ENCODE peak calls at places on chromosomes 2 and 18, in ten cellular contexts. X is lower lobe of right lung; A is stimulated activated CD4-positive, alpha-beta T cell treated with anti-CD3 and anti-CD28 coated beads, Interleukin-1b, Interleukin-23, amount 100 ng/mL, for 48 hours; C is naive thymus-derived CD8-positive, alpha-beta T cell; R is activated naive CD8-positive, alpha-beta T cell treated with anti-CD3 and anti-CD28 coated beads for 36 hours; Q is SHP77; E is mucosa of descending colon; T is effector CD4-positive, alpha-beta T cell; S is HEK293T; Z is NCI-H1436. M is an unnamed sample.

GRCh38 chr2:99949530-99949929 is 192.9 kb downstream of the AFF3 start:
- DNase-seq in X (no peak), A (no peak), C (no peak), R (no peak), Q (no peak), E (no peak), T (no peak), S (no peak), Z (no peak), M (no peak)

GRCh38 chr18:73007195-73007934 is 139.6 kb upstream of the NETO1 start:
- DNase-seq in X (no peak), A (no peak), C (no peak), R (no peak), Q (no peak), E (no peak), T (no peak), S (no peak), Z (no peak), M (no peak)

GRCh38 chr2:177540293-177540692 is 147.7 kb downstream of the AGPS start:
- DNase-seq in X (no peak), A (no peak), C (no peak), R (no peak), Q (no peak), E (no peak), T (no peak), S (no peak), Z (no peak), M (no peak)

GRCh38 chr2:26376799-26377198 is 24.9 kb upstream of the DRC1 start:
- DNase-seq in X (no peak), A (no peak), C (no peak), R (no peak), Q (no peak), E (no peak), T (no peak), S (no peak), Z (no peak), M (no peak)

GRCh38 chr2:203936535-203936934 is at the start of gene ICOS:
- DNase-seq in X (no peak), A (no peak), C (no peak), R (peak), Q (no peak), E (no peak), T (peak), S (no peak), Z (no peak), M (no peak)

GRCh38 chr2:202455114-202455513 is 79.0 kb downstream of the BMPR2 start:
- DNase-seq in X (no peak), A (no peak), C (no peak), R (no peak), Q (no peak), E (no peak), T (no peak), S (no peak), Z (no peak), M (no peak)

GRCh38 chr2:36489296-36489695 is 108.7 kb downstream of the FEZ2 start:
- DNase-seq in X (no peak), A (no peak), C (no peak), R (no peak), Q (no peak), E (no peak), T (no peak), S (no peak), Z (no peak), M (no peak)

GRCh38 chr2:107529146-107529545 is 297.5 kb upstream of the RGPD4 start:
- DNase-seq in X (no peak), A (no peak), C (no peak), R (no peak), Q (peak), E (no peak), T (no peak), S (no peak), Z (no peak), M (no peak)

GRCh38 chr2:181573140-181573736 is 83.7 kb downstream of the CERKL start:
- DNase-seq in X (no peak), A (no peak), C (no peak), R (no peak), Q (no peak), E (no peak), T (no peak), S (no peak), Z (peak), M (no peak)

GRCh38 chr2:240458044-240458899 is 22.8 kb downstream of the GPC1 start:
- DNase-seq in X (peak), A (no peak), C (no peak), R (peak), Q (no peak), E (peak), T (no peak), S (no peak), Z (no peak), M (no peak)

GRCh38 chr18:27226556-27227075 is 41.5 kb upstream of the CHST9 start:
- DNase-seq in X (no peak), A (no peak), C (no peak), R (no peak), Q (no peak), E (no peak), T (no peak), S (no peak), Z (no peak), M (no peak)

GRCh38 chr2:234495801-234496441 is 960 bp downstream of the ARL4C start:
- DNase-seq in X (peak), A (peak), C (no peak), R (peak), Q (peak), E (peak), T (no peak), S (no peak), Z (no peak), M (no peak)

GRCh38 chr18:41444943-41445342 is 510.1 kb upstream of the PIK3C3 start:
- DNase-seq in X (no peak), A (no peak), C (no peak), R (no peak), Q (no peak), E (no peak), T (no peak), S (no peak), Z (no peak), M (no peak)

GRCh38 chr2:120480903-120481445 is 135.0 kb downstream of the INHBB start:
- DNase-seq in X (no peak), A (no peak), C (no peak), R (no peak), Q (no peak), E (no peak), T (no peak), S (no peak), Z (no peak), M (no peak)

GRCh38 chr2:76178610-76179009 is 467.9 kb upstream of the GCFC2 start:
- DNase-seq in X (no peak), A (no peak), C (no peak), R (no peak), Q (no peak), E (no peak), T (no peak), S (no peak), Z (no peak), M (no peak)

GRCh38 chr2:69997296-69998184 is 36.1 kb upstream of the ASPRV1 start:
- DNase-seq in X (peak), A (peak), C (no peak), R (peak), Q (no peak), E (peak), T (no peak), S (no peak), Z (no peak), M (no peak)

GRCh38 chr18:1371724-1372123 is 467.1 kb downstream of the ADCYAP1 start:
- DNase-seq in X (no peak), A (no peak), C (no peak), R (no peak), Q (no peak), E (no peak), T (no peak), S (no peak), Z (no peak), M (no peak)

GRCh38 chr2:43106767-43107527 is 119.5 kb downstream of the ZFP36L2 start:
- DNase-seq in X (no peak), A (no peak), C (no peak), R (no peak), Q (no peak), E (no peak), T (no peak), S (no peak), Z (no peak), M (no peak)

GRCh38 chr2:44273076-44273475 is 2.2 kb upstream of the SLC3A1 start:
- DNase-seq in X (no peak), A (no peak), C (no peak), R (no peak), Q (no peak), E (no peak), T (no peak), S (no peak), Z (no peak), M (no peak)

GRCh38 chr2:168518555-168519066 is 62.5 kb downstream of the CERS6 start:
- DNase-seq in X (no peak), A (no peak), C (no peak), R (no peak), Q (peak), E (no peak), T (no peak), S (peak), Z (no peak), M (no peak)

GRCh38 chr2:191686658-191687057 is 8.7 kb downstream of the NABP1 start:
- DNase-seq in X (no peak), A (no peak), C (no peak), R (no peak), Q (no peak), E (no peak), T (no peak), S (no peak), Z (no peak), M (no peak)

GRCh38 chr2:231928901-231929725 is 2.9 kb upstream of the NPPC start:
- DNase-seq in X (no peak), A (no peak), C (no peak), R (no peak), Q (no peak), E (no peak), T (no peak), S (no peak), Z (no peak), M (no peak)

GRCh38 chr2:202039278-202040100 is 5.8 kb downstream of the FZD7 start:
- DNase-seq in X (no peak), A (no peak), C (no peak), R (no peak), Q (no peak), E (no peak), T (no peak), S (no peak), Z (no peak), M (no peak)

GRCh38 chr2:239687441-239687840 is 286.6 kb upstream of the HDAC4 start:
- DNase-seq in X (no peak), A (no peak), C (no peak), R (no peak), Q (no peak), E (no peak), T (no peak), S (no peak), Z (no peak), M (no peak)

GRCh38 chr2:222844323-222844722 is 16.5 kb upstream of the ACSL3 start:
- DNase-seq in X (no peak), A (no peak), C (no peak), R (no peak), Q (no peak), E (no peak), T (no peak), S (no peak), Z (no peak), M (peak)

GRCh38 chr2:25276569-25277465 is 64.9 kb downstream of the DNMT3A start:
- DNase-seq in X (peak), A (peak), C (peak), R (peak), Q (no peak), E (peak), T (peak), S (peak), Z (no peak), M (peak)

GRCh38 chr18:76306685-76307292 is 188.3 kb downstream of the ZNF516 start:
- DNase-seq in X (no peak), A (no peak), C (no peak), R (no peak), Q (no peak), E (no peak), T (no peak), S (no peak), Z (no peak), M (no peak)

GRCh38 chr2:121346407-121346806 is 61.4 kb upstream of the TFCP2L1 start:
- DNase-seq in X (no peak), A (no peak), C (no peak), R (no peak), Q (no peak), E (no peak), T (no peak), S (no peak), Z (no peak), M (no peak)

M was measured in T-helper 2 cell.